ENCODE peak calls at places on chromosomes 2 and 18, in seven cellular contexts. Q is fibroblast of the aortic adventitia, D is HFFc6, W is HFF-Myc, Z is mesothelial cell of epicardium, X is A549, J is H9. Y is an unnamed sample.

GRCh38 chr2:120948662-120949011 is 213.0 kb downstream of the GLI2 start:
- DNase-seq in X (no peak), Q (no peak), W (no peak), Z (no peak), J (no peak), D (no peak), Y (no peak)

GRCh38 chr2:19021100-19021476 is 337.3 kb downstream of the OSR1 start:
- DNase-seq in W (peak), J (no peak), D (peak), X (peak), Q (peak), Z (no peak), Y (no peak)

GRCh38 chr2:226023383-226023782 is 623.9 kb downstream of the NYAP2 start:
- DNase-seq in Z (no peak), D (no peak), X (peak), J (peak), Q (no peak), W (no peak), Y (no peak)

GRCh38 chr18:79586436-79587297 is 92.9 kb upstream of the CTDP1 start:
- DNase-seq in Q (no peak), D (no peak), W (no peak), Z (peak), X (no peak), J (peak), Y (no peak)

GRCh38 chr2:879540-879939 is 71.1 kb upstream of the SNTG2 start:
- DNase-seq in X (no peak), Q (no peak), D (no peak), W (no peak), J (no peak), Z (no peak), Y (no peak)

GRCh38 chr18:22650247-22650646 is 232.5 kb upstream of the CTAGE1 start:
- DNase-seq in X (no peak), W (no peak), Q (peak), D (no peak), Z (no peak), J (no peak), Y (no peak)

GRCh38 chr2:74944987-74945782 is 13.3 kb upstream of the POLE4 start:
- DNase-seq in D (peak), W (no peak), Q (peak), X (no peak), J (no peak), Z (no peak), Y (no peak)

GRCh38 chr2:42876280-42876840 is 84.0 kb upstream of the HAAO start:
- DNase-seq in D (no peak), X (no peak), Z (no peak), J (no peak), W (peak), Q (no peak), Y (no peak)

GRCh38 chr2:132429351-132429750 is 12.7 kb downstream of the GPR39 start:
- DNase-seq in D (no peak), Z (no peak), W (no peak), X (no peak), Q (no peak), J (no peak), Y (no peak)

GRCh38 chr2:73426161-73426560 is 40.5 kb downstream of the ALMS1 start:
- DNase-seq in J (no peak), Q (no peak), W (no peak), Z (no peak), X (no peak), D (no peak), Y (no peak)

GRCh38 chr18:79615091-79615490 is 64.5 kb upstream of the CTDP1 start:
- DNase-seq in J (no peak), W (no peak), Q (no peak), D (no peak), Z (no peak), X (no peak), Y (peak)

GRCh38 chr2:180520816-180521595 is 459.4 kb upstream of the UBE2E3 start:
- DNase-seq in Z (no peak), Q (peak), D (peak), W (peak), J (no peak), X (peak), Y (no peak)

GRCh38 chr2:37555457-37555856 is 116.0 kb downstream of the CDC42EP3 start:
- DNase-seq in W (no peak), J (no peak), Z (no peak), Q (no peak), X (no peak), D (no peak), Y (peak)

GRCh38 chr2:36975306-36975705 is 9.0 kb upstream of the STRN start:
- DNase-seq in W (no peak), J (no peak), Z (no peak), Q (no peak), X (no peak), D (no peak), Y (no peak)

GRCh38 chr2:67824196-67824595 is 238.6 kb downstream of the C1D start:
- DNase-seq in W (no peak), D (peak), J (no peak), Q (no peak), Z (no peak), X (no peak), Y (no peak)

GRCh38 chr2:53646788-53647187 is 120.8 kb upstream of the CHAC2 start:
- DNase-seq in W (no peak), J (peak), Q (no peak), Z (no peak), X (no peak), D (no peak), Y (no peak)

GRCh38 chr2:130822766-130823165 is 13.9 kb upstream of the ARHGEF4 start:
- DNase-seq in X (no peak), Q (no peak), W (no peak), J (no peak), D (no peak), Z (no peak), Y (no peak)

GRCh38 chr18:70371908-70372307 is 83.1 kb downstream of the SOCS6 start:
- DNase-seq in X (peak), J (no peak), Q (no peak), D (no peak), Z (no peak), W (no peak), Y (no peak)

GRCh38 chr18:23635283-23636040 is 27.2 kb downstream of the ANKRD29 start:
- DNase-seq in Q (no peak), W (no peak), Z (no peak), D (no peak), X (no peak), J (peak), Y (no peak)

GRCh38 chr18:2905802-2906521 is 59.2 kb downstream of the EMILIN2 start:
- DNase-seq in Z (peak), J (peak), W (no peak), Q (no peak), X (peak), D (no peak), Y (peak)

GRCh38 chr2:212640428-212640827 is 101.8 kb upstream of the ERBB4 start:
- DNase-seq in W (no peak), D (no peak), X (no peak), Q (no peak), J (no peak), Z (no peak), Y (no peak)

GRCh38 chr2:207504513-207505171 is 25.1 kb upstream of the CREB1 start:
- DNase-seq in J (no peak), X (no peak), Q (peak), W (no peak), D (peak), Z (no peak), Y (no peak)

GRCh38 chr2:2758793-2759367 is 427.8 kb upstream of the MYT1L start:
- DNase-seq in W (no peak), J (no peak), Z (no peak), X (no peak), Q (no peak), D (no peak), Y (no peak)

GRCh38 chr2:101776172-101777043 is 78.9 kb downstream of the MAP4K4 start:
- DNase-seq in D (no peak), X (peak), Z (no peak), J (no peak), W (no peak), Q (peak), Y (no peak)

GRCh38 chr18:76255070-76255683 is 239.9 kb downstream of the ZNF516 start:
- DNase-seq in Q (no peak), X (no peak), W (no peak), J (no peak), Z (no peak), D (no peak), Y (no peak)

GRCh38 chr2:124911560-124911959 is 886.5 kb downstream of the CNTNAP5 start:
- DNase-seq in Q (no peak), Z (no peak), D (no peak), X (no peak), W (no peak), J (no peak), Y (no peak)

GRCh38 chr2:204871246-204871953 is 326.1 kb downstream of the PARD3B start:
- DNase-seq in X (peak), W (peak), Z (no peak), J (no peak), D (peak), Q (peak), Y (no peak)
- TF ChIP-seq CTCF in X (peak), W (peak), Z (no peak), J (peak), D (peak), Q (peak), Y (no peak)

GRCh38 chr2:85769236-85769986 is 15.6 kb downstream of the ATOH8 start:
- DNase-seq in D (no peak), Z (no peak), W (no peak), X (peak), J (no peak), Q (no peak), Y (no peak)
- TF ChIP-seq CTCF in D (peak), Z (peak), W (peak), X (peak), J (peak), Q (peak), Y (no peak)

DNA sequence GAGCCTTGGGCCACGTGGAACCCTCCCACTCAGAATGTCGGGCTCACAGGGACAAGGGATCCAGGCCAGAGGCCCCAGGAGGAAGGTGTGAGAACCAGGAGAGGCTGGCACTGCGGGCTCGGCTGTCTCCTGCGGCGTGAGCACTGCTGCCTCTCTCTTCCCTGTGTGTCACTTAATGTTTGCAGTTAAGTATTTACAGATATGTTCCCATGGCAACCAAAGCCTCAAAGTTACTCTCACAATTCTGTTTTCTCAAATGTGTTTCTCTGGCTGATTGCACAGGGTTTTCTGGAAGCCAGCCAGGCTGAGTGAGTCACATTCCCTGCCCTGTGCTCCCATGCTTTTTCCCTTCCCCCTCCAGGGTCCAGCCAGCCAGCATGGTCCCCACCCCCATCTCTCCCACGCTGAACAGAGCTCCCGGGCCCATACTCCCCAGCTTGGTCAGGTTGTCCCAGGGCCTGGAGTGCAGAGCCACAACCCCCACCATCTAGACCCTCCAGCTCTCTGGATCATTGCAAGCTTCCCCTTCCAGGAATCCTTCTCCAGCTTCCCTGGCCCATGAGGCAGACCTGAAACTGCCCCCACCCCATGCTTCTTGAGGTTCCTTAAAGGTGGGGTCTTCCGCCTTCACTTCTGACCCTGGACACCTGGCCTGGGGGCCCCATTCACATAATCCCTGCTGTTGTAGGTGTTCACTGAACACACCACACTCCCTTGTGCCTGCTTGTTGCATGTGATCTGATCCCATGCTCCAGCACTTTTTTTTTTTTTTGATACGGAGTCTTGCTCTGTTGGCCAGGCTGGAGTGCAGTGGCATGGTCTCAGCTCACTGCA is 265.9 kb downstream of the CELF4 start:
- DNase-seq in X (peak), Q (peak), W (peak), J (no peak), Z (peak), D (peak), Y (no peak)
- TF ChIP-seq CTCF in X (no peak), Q (no peak), W (no peak), J (no peak), Z (no peak), D (no peak), Y (no peak)

DNA sequence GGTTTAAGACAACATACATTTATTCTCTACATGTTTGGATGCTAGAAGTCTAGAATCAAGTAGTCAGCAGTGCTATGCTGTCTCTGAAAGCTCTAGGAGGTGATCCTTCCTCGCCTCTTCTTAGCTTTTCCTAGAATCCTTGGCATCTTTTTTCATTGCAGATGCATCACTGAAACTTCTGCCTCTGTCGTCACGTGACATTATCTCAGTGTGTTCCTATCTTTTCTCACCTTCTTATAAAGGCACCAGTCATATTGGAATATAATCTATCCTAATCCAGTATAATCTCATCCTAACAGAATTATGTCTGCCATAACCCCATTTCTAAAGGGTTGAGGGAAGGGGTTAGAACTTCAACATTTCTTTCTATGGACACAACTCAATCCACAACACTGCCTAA is 851.2 kb upstream of the CRIM1 start:
- DNase-seq in J (no peak), Q (no peak), D (no peak), W (no peak), X (no peak), Z (no peak), Y (no peak)
- TF ChIP-seq CTCF in J (no peak), Q (no peak), D (no peak), W (no peak), X (no peak), Z (no peak), Y (no peak)

GRCh38 chr2:241310917-241311566 is 4.4 kb downstream of the HDLBP start:
- DNase-seq in X (no peak), Z (no peak), Q (no peak), D (no peak), W (no peak), J (no peak), Y (no peak)
- TF ChIP-seq CTCF in X (no peak), Z (no peak), Q (no peak), D (no peak), W (no peak), J (no peak), Y (no peak)

GRCh38 chr18:45526120-45526841 is 89.0 kb upstream of the SLC14A2 start:
- DNase-seq in D (peak), J (no peak), Q (peak), X (no peak), Z (no peak), W (peak), Y (no peak)
- TF ChIP-seq CTCF in D (no peak), J (no peak), Q (peak), X (no peak), Z (no peak), W (no peak), Y (no peak)

GRCh38 chr18:33184178-33184577 is 256.3 kb downstream of the CCDC178 start:
- DNase-seq in Q (no peak), Z (no peak), D (no peak), X (no peak), W (no peak), J (no peak), Y (no peak)

GRCh38 chr18:33183136-33183535 is 257.4 kb downstream of the CCDC178 start:
- DNase-seq in D (no peak), Z (no peak), W (no peak), X (no peak), J (no peak), Q (no peak), Y (no peak)

GRCh38 chr18:33181016-33181415 is 259.5 kb downstream of the CCDC178 start:
- DNase-seq in Z (no peak), W (no peak), Q (no peak), D (no peak), J (no peak), X (no peak), Y (no peak)

GRCh38 chr18:33184918-33185317 is 255.6 kb downstream of the CCDC178 start:
- DNase-seq in Q (no peak), X (no peak), J (no peak), D (no peak), W (no peak), Z (no peak), Y (no peak)
- TF ChIP-seq CTCF in Q (no peak), X (no peak), J (peak), D (no peak), W (no peak), Z (no peak), Y (no peak)

Y was measured in activated B cell treated with CpG ODN at 0.5 μM for 24 hours.